ENCODE peak calls at places on chromosomes 16 and 17, in eight cellular contexts. One of them, this sample, is unnamed.
A peak's percentile ranks its signal among the peaks of the same experiment; 100 is the strongest.

GRCh38 chr17:68172461-68172954 is 75.3 kb upstream of the AMZ2 start:
- DNase-seq in right lobe of liver: peak; percentile 69
- DNase-seq in cardiac muscle cell: peak; percentile 66
- DNase-seq in K562: peak; percentile 26
- DNase-seq in AG04449: no peak
- DNase-seq in Caco-2: peak; percentile 78
- DNase-seq in spleen: peak; percentile 88
- DNase-seq in HFF-Myc: no peak
- DNase-seq in this sample: peak; percentile 80

GRCh38 chr17:76735586-76736348 is 1.4 kb downstream of the SRSF2 start:
- DNase-seq in right lobe of liver: no peak
- DNase-seq in cardiac muscle cell: no peak
- DNase-seq in K562: no peak
- DNase-seq in AG04449: no peak
- DNase-seq in Caco-2: no peak
- DNase-seq in spleen: no peak
- DNase-seq in HFF-Myc: no peak
- DNase-seq in this sample: no peak

GRCh38 chr16:57044931-57045693 is 47.3 kb upstream of the CPNE2 start:
- DNase-seq in right lobe of liver: no peak
- DNase-seq in cardiac muscle cell: no peak
- DNase-seq in K562: no peak
- DNase-seq in AG04449: no peak
- DNase-seq in Caco-2: no peak
- DNase-seq in spleen: no peak
- DNase-seq in HFF-Myc: no peak
- DNase-seq in this sample: no peak

GRCh38 chr17:58333396-58334207 is 5.0 kb upstream of the TSPOAP1 start:
- DNase-seq in right lobe of liver: no peak
- DNase-seq in cardiac muscle cell: no peak
- DNase-seq in K562: no peak
- DNase-seq in AG04449: no peak
- DNase-seq in Caco-2: no peak
- DNase-seq in spleen: peak; percentile 77
- DNase-seq in HFF-Myc: no peak
- DNase-seq in this sample: no peak

GRCh38 chr17:71779482-71779881 is 341.3 kb upstream of the SOX9 start:
- DNase-seq in right lobe of liver: no peak
- DNase-seq in cardiac muscle cell: no peak
- DNase-seq in K562: no peak
- DNase-seq in AG04449: no peak
- DNase-seq in Caco-2: no peak
- DNase-seq in spleen: no peak
- DNase-seq in HFF-Myc: no peak
- DNase-seq in this sample: no peak

GRCh38 chr16:59941581-59941980 is 1207.5 kb upstream of the GOT2 start:
- DNase-seq in right lobe of liver: no peak
- DNase-seq in cardiac muscle cell: no peak
- DNase-seq in K562: no peak
- DNase-seq in AG04449: no peak
- DNase-seq in Caco-2: no peak
- DNase-seq in spleen: no peak
- DNase-seq in HFF-Myc: no peak
- DNase-seq in this sample: no peak

GRCh38 chr16:12679660-12680272 is 123.9 kb downstream of the CPPED1 start:
- DNase-seq in right lobe of liver: no peak
- DNase-seq in cardiac muscle cell: no peak
- DNase-seq in K562: no peak
- DNase-seq in AG04449: no peak
- DNase-seq in Caco-2: no peak
- DNase-seq in spleen: no peak
- DNase-seq in HFF-Myc: no peak
- DNase-seq in this sample: no peak

GRCh38 chr17:79631640-79632431 is 21.0 kb upstream of the RBFOX3 start:
- DNase-seq in right lobe of liver: peak; percentile 30
- DNase-seq in cardiac muscle cell: no peak
- DNase-seq in K562: no peak
- DNase-seq in AG04449: no peak
- DNase-seq in Caco-2: no peak
- DNase-seq in spleen: no peak
- DNase-seq in HFF-Myc: no peak
- DNase-seq in this sample: peak; percentile 6

GRCh38 chr17:75773121-75773807 is 8.3 kb upstream of the GALK1 start:
- DNase-seq in right lobe of liver: peak; percentile 44
- DNase-seq in cardiac muscle cell: no peak
- DNase-seq in K562: no peak
- DNase-seq in AG04449: no peak
- DNase-seq in Caco-2: no peak
- DNase-seq in spleen: peak; percentile 72
- DNase-seq in HFF-Myc: no peak
- DNase-seq in this sample: no peak

GRCh38 chr17:67127925-67128324 is 83.6 kb downstream of the CACNG1 start:
- DNase-seq in right lobe of liver: no peak
- DNase-seq in cardiac muscle cell: no peak
- DNase-seq in K562: no peak
- DNase-seq in AG04449: no peak
- DNase-seq in Caco-2: no peak
- DNase-seq in spleen: no peak
- DNase-seq in HFF-Myc: no peak
- DNase-seq in this sample: no peak

GRCh38 chr17:1076982-1077302 is 80.0 kb downstream of the TIMM22 start:
- DNase-seq in right lobe of liver: no peak
- DNase-seq in cardiac muscle cell: no peak
- DNase-seq in K562: no peak
- DNase-seq in AG04449: no peak
- DNase-seq in Caco-2: no peak
- DNase-seq in spleen: peak; percentile 16
- DNase-seq in HFF-Myc: no peak
- DNase-seq in this sample: no peak

GRCh38 chr17:74330446-74330845 is 4.4 kb downstream of the KIF19 start:
- DNase-seq in right lobe of liver: no peak
- DNase-seq in cardiac muscle cell: no peak
- DNase-seq in K562: no peak
- DNase-seq in AG04449: no peak
- DNase-seq in Caco-2: no peak
- DNase-seq in spleen: no peak
- DNase-seq in HFF-Myc: no peak
- DNase-seq in this sample: no peak

GRCh38 chr17:79410681-79411080 is 200.2 kb downstream of the RBFOX3 start:
- DNase-seq in right lobe of liver: no peak
- DNase-seq in cardiac muscle cell: no peak
- DNase-seq in K562: no peak
- DNase-seq in AG04449: no peak
- DNase-seq in Caco-2: no peak
- DNase-seq in spleen: no peak
- DNase-seq in HFF-Myc: no peak
- DNase-seq in this sample: no peak

DNA sequence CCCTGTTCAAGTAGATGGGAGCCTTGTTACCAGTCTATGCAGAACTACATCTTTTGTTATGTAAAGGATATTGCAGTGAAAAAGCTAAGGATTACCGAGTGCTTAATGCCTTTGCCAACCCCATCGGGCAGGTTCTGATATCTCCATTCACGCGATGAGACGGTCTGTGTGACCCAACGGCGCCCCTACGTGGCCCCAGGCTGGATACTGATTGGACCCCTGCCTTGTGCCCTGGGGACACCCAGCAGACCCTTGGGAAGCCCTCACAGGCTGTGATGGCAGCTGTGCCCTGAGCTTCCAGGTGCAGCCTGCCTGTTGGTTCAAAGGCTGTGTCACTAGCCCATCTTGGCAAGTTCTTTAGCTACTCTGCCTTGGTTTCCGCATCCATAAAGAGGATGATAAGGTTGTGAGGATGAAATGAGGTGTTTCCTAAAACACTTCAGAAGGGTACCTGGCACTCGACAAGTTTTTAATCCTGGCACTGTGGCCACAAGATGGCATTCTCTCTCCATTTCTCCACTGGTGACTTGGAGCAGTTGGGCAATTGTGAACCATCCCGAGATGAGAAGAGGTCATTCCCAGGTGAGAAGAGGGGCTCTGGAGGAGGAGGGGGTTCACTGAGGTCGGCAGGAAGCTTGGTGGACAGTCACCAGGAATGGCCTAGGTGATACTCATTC is 33.6 kb downstream of the HAPSTR1 start:
- DNase-seq in right lobe of liver: no peak
- DNase-seq in cardiac muscle cell: no peak
- DNase-seq in K562: no peak
- DNase-seq in AG04449: no peak
- DNase-seq in Caco-2: no peak
- DNase-seq in spleen: no peak
- DNase-seq in HFF-Myc: no peak
- DNase-seq in this sample: no peak
- TF ChIP-seq CTCF in right lobe of liver: no peak
- TF ChIP-seq CTCF in cardiac muscle cell: no peak
- TF ChIP-seq CTCF in K562: no peak
- TF ChIP-seq CTCF in AG04449: no peak
- TF ChIP-seq CTCF in Caco-2: no peak
- TF ChIP-seq CTCF in spleen: no peak
- TF ChIP-seq CTCF in HFF-Myc: no peak
- TF ChIP-seq CTCF in this sample: no peak

GRCh38 chr16:9919460-9919859 is 262.8 kb downstream of the GRIN2A start:
- DNase-seq in right lobe of liver: no peak
- DNase-seq in cardiac muscle cell: no peak
- DNase-seq in K562: no peak
- DNase-seq in AG04449: no peak
- DNase-seq in Caco-2: no peak
- DNase-seq in spleen: no peak
- DNase-seq in HFF-Myc: no peak
- DNase-seq in this sample: no peak
- TF ChIP-seq CTCF in right lobe of liver: no peak
- TF ChIP-seq CTCF in cardiac muscle cell: no peak
- TF ChIP-seq CTCF in K562: no peak
- TF ChIP-seq CTCF in AG04449: no peak
- TF ChIP-seq CTCF in Caco-2: peak; percentile 6
- TF ChIP-seq CTCF in spleen: no peak
- TF ChIP-seq CTCF in HFF-Myc: no peak
- TF ChIP-seq CTCF in this sample: no peak

GRCh38 chr17:48873696-48874443 is 18.7 kb upstream of the ATP5MC1 start:
- DNase-seq in right lobe of liver: no peak
- DNase-seq in cardiac muscle cell: no peak
- DNase-seq in K562: no peak
- DNase-seq in AG04449: no peak
- DNase-seq in Caco-2: no peak
- DNase-seq in spleen: no peak
- DNase-seq in HFF-Myc: no peak
- DNase-seq in this sample: no peak
- TF ChIP-seq CTCF in right lobe of liver: no peak
- TF ChIP-seq CTCF in cardiac muscle cell: no peak
- TF ChIP-seq CTCF in K562: no peak
- TF ChIP-seq CTCF in AG04449: no peak
- TF ChIP-seq CTCF in Caco-2: no peak
- TF ChIP-seq CTCF in spleen: no peak
- TF ChIP-seq CTCF in HFF-Myc: no peak
- TF ChIP-seq CTCF in this sample: no peak

GRCh38 chr16:3400446-3400778 is 392 bp downstream of the ZSCAN32 start:
- DNase-seq in right lobe of liver: no peak
- DNase-seq in cardiac muscle cell: no peak
- DNase-seq in K562: no peak
- DNase-seq in AG04449: no peak
- DNase-seq in Caco-2: no peak
- DNase-seq in spleen: no peak
- DNase-seq in HFF-Myc: no peak
- DNase-seq in this sample: no peak

GRCh38 chr16:3400779-3401688 is at the start of the genes ZNF174 and ZSCAN32:
- DNase-seq in right lobe of liver: peak; percentile 100
- DNase-seq in cardiac muscle cell: peak; percentile 100
- DNase-seq in K562: peak; percentile 98
- DNase-seq in AG04449: peak; percentile 94
- DNase-seq in Caco-2: peak; percentile 99
- DNase-seq in spleen: peak; percentile 99
- DNase-seq in HFF-Myc: peak; percentile 98
- DNase-seq in this sample: peak; percentile 98

DNA sequence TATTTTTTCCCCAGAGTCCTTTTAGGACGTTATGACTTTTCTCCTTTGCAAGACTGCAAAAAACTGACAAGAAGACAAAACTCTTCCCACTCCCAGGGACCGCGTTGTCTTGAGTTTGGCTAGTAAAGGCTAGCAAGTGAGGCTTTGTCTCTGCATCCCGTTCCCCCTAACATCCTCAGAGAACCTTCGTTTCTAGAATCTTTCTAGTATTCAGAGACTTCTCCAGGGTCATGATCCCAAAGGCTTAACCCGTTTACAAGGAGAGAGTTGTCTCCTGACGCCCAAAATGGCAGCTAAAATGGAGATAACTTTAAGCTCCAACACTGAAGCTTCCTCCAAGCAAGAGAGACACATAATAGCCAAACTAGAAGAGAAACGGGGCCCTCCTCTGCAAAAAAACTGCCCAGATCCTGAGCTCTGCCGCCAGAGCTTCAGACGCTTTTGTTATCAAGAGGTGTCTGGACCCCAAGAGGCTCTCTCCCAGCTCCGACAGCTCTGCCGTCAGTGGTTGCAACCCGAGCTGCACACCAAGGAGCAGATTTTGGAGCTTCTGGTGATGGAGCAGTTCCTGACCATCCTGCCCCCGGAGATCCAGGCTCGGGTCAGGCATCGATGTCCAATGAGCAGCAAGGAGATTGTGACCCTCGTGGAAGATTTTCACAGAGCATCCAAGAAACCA is 843 bp downstream of the ZNF174 start:
- DNase-seq in right lobe of liver: no peak
- DNase-seq in cardiac muscle cell: peak; percentile 17
- DNase-seq in K562: peak; percentile 50
- DNase-seq in AG04449: no peak
- DNase-seq in Caco-2: peak; percentile 4
- DNase-seq in spleen: peak; percentile 73
- DNase-seq in HFF-Myc: no peak
- DNase-seq in this sample: no peak
- TF ChIP-seq CTCF in right lobe of liver: no peak
- TF ChIP-seq CTCF in cardiac muscle cell: no peak
- TF ChIP-seq CTCF in K562: no peak
- TF ChIP-seq CTCF in AG04449: no peak
- TF ChIP-seq CTCF in Caco-2: no peak
- TF ChIP-seq CTCF in spleen: no peak
- TF ChIP-seq CTCF in HFF-Myc: no peak
- TF ChIP-seq CTCF in this sample: no peak

DNA sequence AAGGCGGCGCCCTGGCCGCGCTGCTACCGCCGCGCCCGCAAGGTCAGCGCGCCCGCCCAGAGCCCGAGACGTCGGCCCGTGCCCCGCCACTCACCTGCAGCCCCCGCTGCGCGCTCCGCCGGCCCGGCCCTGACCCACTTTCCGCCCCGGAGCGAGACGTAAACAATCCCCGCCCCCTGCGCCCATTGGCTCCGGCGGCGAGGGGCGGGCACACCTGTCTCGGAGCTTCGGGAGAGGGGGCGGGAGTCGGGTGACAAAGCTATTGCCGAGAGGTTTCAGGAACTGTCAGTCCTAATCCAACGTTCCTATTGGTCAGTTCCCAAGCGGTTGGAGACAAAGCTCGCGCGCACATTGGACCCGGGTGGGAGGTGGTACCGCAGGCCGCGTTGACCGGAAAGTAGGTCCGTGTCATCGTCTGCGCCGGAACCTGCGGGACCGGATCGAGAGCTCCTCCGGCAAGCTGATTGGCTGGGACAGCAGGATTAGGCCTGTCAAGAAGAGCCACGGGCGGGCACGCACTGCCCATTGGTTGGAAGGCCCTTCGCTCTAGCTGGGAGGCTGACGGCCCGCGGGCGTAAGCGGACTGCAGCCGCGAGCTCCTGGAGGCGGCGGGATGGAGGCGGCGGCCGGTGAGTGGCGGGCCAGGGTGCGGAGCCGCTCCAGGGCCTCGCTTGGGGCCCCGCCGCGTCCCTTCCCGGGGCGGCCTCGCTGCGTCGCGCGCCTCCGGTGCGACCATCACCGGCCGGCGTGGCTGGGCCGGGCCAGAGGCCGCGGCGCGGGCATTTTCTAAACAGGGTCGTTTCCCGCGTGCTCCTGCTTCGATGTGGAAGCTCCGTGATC is at the start of the genes NUBP2 and SPSB3:
- DNase-seq in right lobe of liver: peak; percentile 100
- DNase-seq in cardiac muscle cell: peak; percentile 100
- DNase-seq in K562: peak; percentile 94
- DNase-seq in AG04449: peak; percentile 100
- DNase-seq in Caco-2: peak; percentile 99
- DNase-seq in spleen: peak; percentile 100
- DNase-seq in HFF-Myc: peak; percentile 100
- DNase-seq in this sample: peak; percentile 97
- TF ChIP-seq CTCF in right lobe of liver: no peak
- TF ChIP-seq CTCF in cardiac muscle cell: no peak
- TF ChIP-seq CTCF in K562: no peak
- TF ChIP-seq CTCF in AG04449: no peak
- TF ChIP-seq CTCF in Caco-2: no peak
- TF ChIP-seq CTCF in spleen: no peak
- TF ChIP-seq CTCF in HFF-Myc: no peak
- TF ChIP-seq CTCF in this sample: no peak

This sample was measured in mesothelial cell of epicardium.